ENCODE peak calls at places on chromosomes 3 and 15, in ten cellular contexts. One of them, this sample, is unnamed.

GRCh38 chr15:67048281-67049279 is 16.8 kb upstream of the SMAD3 start:
- DNase-seq in stimulated activated naive CD4-positive, alpha-beta T cell treated with Interleukin-2 at 50 U/mL for 16 hours: no peak
- DNase-seq in choroid plexus epithelial cell: peak; percentile 92
- DNase-seq in fibroblast of gingiva: peak; percentile 90
- DNase-seq in T follicular helper cell: no peak
- DNase-seq in stomach: peak; percentile 92
- DNase-seq in activated CD8-positive, alpha-beta memory T cell treated with anti-CD3 and anti-CD28 coated beads, Interleukin-2, amount 50 U/mL, for 48 hours: no peak
- DNase-seq in GF-D8: no peak
- DNase-seq in foreskin fibroblast: peak; percentile 94
- DNase-seq in fibroblast of villous mesenchyme: peak; percentile 95
- DNase-seq in this sample: no peak

GRCh38 chr3:19272296-19272695 is 124.0 kb downstream of the KCNH8 start:
- DNase-seq in fibroblast of villous mesenchyme: no peak
- DNase-seq in GF-D8: no peak
- DNase-seq in stimulated activated naive CD4-positive, alpha-beta T cell treated with Interleukin-2 at 50 U/mL for 16 hours: no peak
- DNase-seq in fibroblast of gingiva: no peak
- DNase-seq in stomach: no peak
- DNase-seq in T follicular helper cell: no peak
- DNase-seq in foreskin fibroblast: no peak
- DNase-seq in choroid plexus epithelial cell: no peak
- DNase-seq in activated CD8-positive, alpha-beta memory T cell treated with anti-CD3 and anti-CD28 coated beads, Interleukin-2, amount 50 U/mL, for 48 hours: no peak
- DNase-seq in this sample: no peak

GRCh38 chr3:29335438-29335837 is 54.6 kb downstream of the RBMS3 start:
- DNase-seq in activated CD8-positive, alpha-beta memory T cell treated with anti-CD3 and anti-CD28 coated beads, Interleukin-2, amount 50 U/mL, for 48 hours: no peak
- DNase-seq in choroid plexus epithelial cell: peak; percentile 99
- DNase-seq in fibroblast of gingiva: peak; percentile 98
- DNase-seq in GF-D8: no peak
- DNase-seq in foreskin fibroblast: peak; percentile 96
- DNase-seq in stimulated activated naive CD4-positive, alpha-beta T cell treated with Interleukin-2 at 50 U/mL for 16 hours: no peak
- DNase-seq in T follicular helper cell: no peak
- DNase-seq in fibroblast of villous mesenchyme: peak; percentile 98
- DNase-seq in stomach: peak; percentile 72
- DNase-seq in this sample: peak; percentile 46

GRCh38 chr15:80159811-80160569 is 7.2 kb downstream of the FAH start:
- DNase-seq in T follicular helper cell: no peak
- DNase-seq in activated CD8-positive, alpha-beta memory T cell treated with anti-CD3 and anti-CD28 coated beads, Interleukin-2, amount 50 U/mL, for 48 hours: no peak
- DNase-seq in choroid plexus epithelial cell: no peak
- DNase-seq in stomach: no peak
- DNase-seq in GF-D8: no peak
- DNase-seq in stimulated activated naive CD4-positive, alpha-beta T cell treated with Interleukin-2 at 50 U/mL for 16 hours: no peak
- DNase-seq in foreskin fibroblast: no peak
- DNase-seq in fibroblast of villous mesenchyme: peak; percentile 37
- DNase-seq in fibroblast of gingiva: no peak
- DNase-seq in this sample: no peak

GRCh38 chr15:99406120-99406519 is 154.8 kb downstream of the LRRC28 start:
- DNase-seq in T follicular helper cell: no peak
- DNase-seq in stomach: no peak
- DNase-seq in stimulated activated naive CD4-positive, alpha-beta T cell treated with Interleukin-2 at 50 U/mL for 16 hours: no peak
- DNase-seq in fibroblast of villous mesenchyme: no peak
- DNase-seq in GF-D8: no peak
- DNase-seq in choroid plexus epithelial cell: no peak
- DNase-seq in fibroblast of gingiva: no peak
- DNase-seq in foreskin fibroblast: no peak
- DNase-seq in activated CD8-positive, alpha-beta memory T cell treated with anti-CD3 and anti-CD28 coated beads, Interleukin-2, amount 50 U/mL, for 48 hours: no peak
- DNase-seq in this sample: no peak

GRCh38 chr3:66021731-66022131 is 17.0 kb downstream of the MAGI1 start:
- DNase-seq in fibroblast of gingiva: no peak
- DNase-seq in foreskin fibroblast: no peak
- DNase-seq in fibroblast of villous mesenchyme: no peak
- DNase-seq in stomach: no peak
- DNase-seq in activated CD8-positive, alpha-beta memory T cell treated with anti-CD3 and anti-CD28 coated beads, Interleukin-2, amount 50 U/mL, for 48 hours: no peak
- DNase-seq in stimulated activated naive CD4-positive, alpha-beta T cell treated with Interleukin-2 at 50 U/mL for 16 hours: no peak
- DNase-seq in choroid plexus epithelial cell: no peak
- DNase-seq in T follicular helper cell: no peak
- DNase-seq in GF-D8: no peak
- DNase-seq in this sample: no peak

GRCh38 chr3:24522155-24522579 is 27.5 kb upstream of the THRB start:
- DNase-seq in T follicular helper cell: no peak
- DNase-seq in stomach: no peak
- DNase-seq in activated CD8-positive, alpha-beta memory T cell treated with anti-CD3 and anti-CD28 coated beads, Interleukin-2, amount 50 U/mL, for 48 hours: no peak
- DNase-seq in choroid plexus epithelial cell: no peak
- DNase-seq in fibroblast of villous mesenchyme: no peak
- DNase-seq in stimulated activated naive CD4-positive, alpha-beta T cell treated with Interleukin-2 at 50 U/mL for 16 hours: no peak
- DNase-seq in foreskin fibroblast: no peak
- DNase-seq in fibroblast of gingiva: no peak
- DNase-seq in GF-D8: no peak
- DNase-seq in this sample: peak; percentile 60

GRCh38 chr15:40439461-40440299 is 1.1 kb upstream of the BAHD1 start:
- DNase-seq in activated CD8-positive, alpha-beta memory T cell treated with anti-CD3 and anti-CD28 coated beads, Interleukin-2, amount 50 U/mL, for 48 hours: peak; percentile 68
- DNase-seq in stimulated activated naive CD4-positive, alpha-beta T cell treated with Interleukin-2 at 50 U/mL for 16 hours: peak; percentile 21
- DNase-seq in stomach: peak; percentile 47
- DNase-seq in foreskin fibroblast: peak; percentile 38
- DNase-seq in GF-D8: no peak
- DNase-seq in choroid plexus epithelial cell: peak; percentile 34
- DNase-seq in fibroblast of gingiva: peak; percentile 15
- DNase-seq in T follicular helper cell: no peak
- DNase-seq in fibroblast of villous mesenchyme: no peak
- DNase-seq in this sample: peak; percentile 72

GRCh38 chr15:25068696-25069095 is 113.9 kb downstream of the SNRPN start:
- DNase-seq in activated CD8-positive, alpha-beta memory T cell treated with anti-CD3 and anti-CD28 coated beads, Interleukin-2, amount 50 U/mL, for 48 hours: no peak
- DNase-seq in fibroblast of villous mesenchyme: no peak
- DNase-seq in choroid plexus epithelial cell: no peak
- DNase-seq in fibroblast of gingiva: no peak
- DNase-seq in stomach: no peak
- DNase-seq in stimulated activated naive CD4-positive, alpha-beta T cell treated with Interleukin-2 at 50 U/mL for 16 hours: no peak
- DNase-seq in foreskin fibroblast: no peak
- DNase-seq in T follicular helper cell: no peak
- DNase-seq in GF-D8: no peak
- DNase-seq in this sample: no peak

GRCh38 chr3:48411606-48412374 is 18.1 kb downstream of the PLXNB1 start:
- DNase-seq in fibroblast of gingiva: no peak
- DNase-seq in stomach: no peak
- DNase-seq in fibroblast of villous mesenchyme: no peak
- DNase-seq in T follicular helper cell: no peak
- DNase-seq in choroid plexus epithelial cell: no peak
- DNase-seq in activated CD8-positive, alpha-beta memory T cell treated with anti-CD3 and anti-CD28 coated beads, Interleukin-2, amount 50 U/mL, for 48 hours: no peak
- DNase-seq in foreskin fibroblast: no peak
- DNase-seq in stimulated activated naive CD4-positive, alpha-beta T cell treated with Interleukin-2 at 50 U/mL for 16 hours: no peak
- DNase-seq in GF-D8: no peak
- DNase-seq in this sample: no peak

GRCh38 chr3:10192953-10193691 is 28.4 kb downstream of the IRAK2 start:
- DNase-seq in fibroblast of villous mesenchyme: peak; percentile 68
- DNase-seq in activated CD8-positive, alpha-beta memory T cell treated with anti-CD3 and anti-CD28 coated beads, Interleukin-2, amount 50 U/mL, for 48 hours: peak; percentile 75
- DNase-seq in GF-D8: no peak
- DNase-seq in stomach: peak; percentile 42
- DNase-seq in fibroblast of gingiva: peak; percentile 95
- DNase-seq in stimulated activated naive CD4-positive, alpha-beta T cell treated with Interleukin-2 at 50 U/mL for 16 hours: peak; percentile 57
- DNase-seq in foreskin fibroblast: peak; percentile 83
- DNase-seq in T follicular helper cell: no peak
- DNase-seq in choroid plexus epithelial cell: peak; percentile 92
- DNase-seq in this sample: no peak

GRCh38 chr3:187210555-187211327 is 13.5 kb downstream of the RTP1 start:
- DNase-seq in activated CD8-positive, alpha-beta memory T cell treated with anti-CD3 and anti-CD28 coated beads, Interleukin-2, amount 50 U/mL, for 48 hours: no peak
- DNase-seq in choroid plexus epithelial cell: peak; percentile 29
- DNase-seq in foreskin fibroblast: no peak
- DNase-seq in GF-D8: no peak
- DNase-seq in fibroblast of gingiva: peak; percentile 87
- DNase-seq in stomach: no peak
- DNase-seq in fibroblast of villous mesenchyme: no peak
- DNase-seq in T follicular helper cell: no peak
- DNase-seq in stimulated activated naive CD4-positive, alpha-beta T cell treated with Interleukin-2 at 50 U/mL for 16 hours: no peak
- DNase-seq in this sample: no peak

GRCh38 chr3:105662326-105662725 is 206.5 kb downstream of the CBLB start:
- DNase-seq in activated CD8-positive, alpha-beta memory T cell treated with anti-CD3 and anti-CD28 coated beads, Interleukin-2, amount 50 U/mL, for 48 hours: no peak
- DNase-seq in stomach: no peak
- DNase-seq in fibroblast of villous mesenchyme: no peak
- DNase-seq in GF-D8: no peak
- DNase-seq in foreskin fibroblast: no peak
- DNase-seq in fibroblast of gingiva: no peak
- DNase-seq in choroid plexus epithelial cell: peak; percentile 23
- DNase-seq in stimulated activated naive CD4-positive, alpha-beta T cell treated with Interleukin-2 at 50 U/mL for 16 hours: no peak
- DNase-seq in T follicular helper cell: no peak
- DNase-seq in this sample: no peak

GRCh38 chr3:133447751-133448477 is 48.1 kb downstream of the BFSP2 start:
- DNase-seq in fibroblast of gingiva: no peak
- DNase-seq in fibroblast of villous mesenchyme: no peak
- DNase-seq in activated CD8-positive, alpha-beta memory T cell treated with anti-CD3 and anti-CD28 coated beads, Interleukin-2, amount 50 U/mL, for 48 hours: no peak
- DNase-seq in foreskin fibroblast: no peak
- DNase-seq in choroid plexus epithelial cell: no peak
- DNase-seq in stomach: no peak
- DNase-seq in T follicular helper cell: no peak
- DNase-seq in stimulated activated naive CD4-positive, alpha-beta T cell treated with Interleukin-2 at 50 U/mL for 16 hours: no peak
- DNase-seq in GF-D8: no peak
- DNase-seq in this sample: no peak

GRCh38 chr3:18740631-18741583 is 315.8 kb upstream of the SATB1 start:
- DNase-seq in stomach: no peak
- DNase-seq in fibroblast of villous mesenchyme: no peak
- DNase-seq in foreskin fibroblast: no peak
- DNase-seq in stimulated activated naive CD4-positive, alpha-beta T cell treated with Interleukin-2 at 50 U/mL for 16 hours: peak; percentile 60
- DNase-seq in choroid plexus epithelial cell: no peak
- DNase-seq in activated CD8-positive, alpha-beta memory T cell treated with anti-CD3 and anti-CD28 coated beads, Interleukin-2, amount 50 U/mL, for 48 hours: no peak
- DNase-seq in fibroblast of gingiva: no peak
- DNase-seq in GF-D8: no peak
- DNase-seq in T follicular helper cell: peak; percentile 51
- DNase-seq in this sample: no peak

GRCh38 chr3:101333883-101334282 is 13.5 kb upstream of the IMPG2 start:
- DNase-seq in stomach: no peak
- DNase-seq in GF-D8: no peak
- DNase-seq in activated CD8-positive, alpha-beta memory T cell treated with anti-CD3 and anti-CD28 coated beads, Interleukin-2, amount 50 U/mL, for 48 hours: no peak
- DNase-seq in T follicular helper cell: no peak
- DNase-seq in fibroblast of gingiva: no peak
- DNase-seq in choroid plexus epithelial cell: no peak
- DNase-seq in foreskin fibroblast: no peak
- DNase-seq in fibroblast of villous mesenchyme: no peak
- DNase-seq in stimulated activated naive CD4-positive, alpha-beta T cell treated with Interleukin-2 at 50 U/mL for 16 hours: no peak
- DNase-seq in this sample: no peak

GRCh38 chr15:79682851-79683288 is 213.9 kb downstream of the MTHFS start:
- DNase-seq in T follicular helper cell: no peak
- DNase-seq in activated CD8-positive, alpha-beta memory T cell treated with anti-CD3 and anti-CD28 coated beads, Interleukin-2, amount 50 U/mL, for 48 hours: no peak
- DNase-seq in stomach: no peak
- DNase-seq in fibroblast of gingiva: peak; percentile 55
- DNase-seq in GF-D8: no peak
- DNase-seq in choroid plexus epithelial cell: peak; percentile 63
- DNase-seq in foreskin fibroblast: peak; percentile 37
- DNase-seq in fibroblast of villous mesenchyme: peak; percentile 6
- DNase-seq in stimulated activated naive CD4-positive, alpha-beta T cell treated with Interleukin-2 at 50 U/mL for 16 hours: no peak
- DNase-seq in this sample: no peak

GRCh38 chr3:147618636-147619035 is 209.5 kb downstream of the ZIC1 start:
- DNase-seq in T follicular helper cell: no peak
- DNase-seq in fibroblast of villous mesenchyme: no peak
- DNase-seq in fibroblast of gingiva: no peak
- DNase-seq in choroid plexus epithelial cell: no peak
- DNase-seq in stimulated activated naive CD4-positive, alpha-beta T cell treated with Interleukin-2 at 50 U/mL for 16 hours: no peak
- DNase-seq in activated CD8-positive, alpha-beta memory T cell treated with anti-CD3 and anti-CD28 coated beads, Interleukin-2, amount 50 U/mL, for 48 hours: no peak
- DNase-seq in GF-D8: no peak
- DNase-seq in foreskin fibroblast: no peak
- DNase-seq in stomach: no peak
- DNase-seq in this sample: no peak

GRCh38 chr3:189625566-189625965 is 5.6 kb upstream of the TP63 start:
- DNase-seq in stimulated activated naive CD4-positive, alpha-beta T cell treated with Interleukin-2 at 50 U/mL for 16 hours: no peak
- DNase-seq in choroid plexus epithelial cell: no peak
- DNase-seq in T follicular helper cell: no peak
- DNase-seq in fibroblast of villous mesenchyme: no peak
- DNase-seq in foreskin fibroblast: no peak
- DNase-seq in fibroblast of gingiva: no peak
- DNase-seq in GF-D8: no peak
- DNase-seq in activated CD8-positive, alpha-beta memory T cell treated with anti-CD3 and anti-CD28 coated beads, Interleukin-2, amount 50 U/mL, for 48 hours: no peak
- DNase-seq in stomach: no peak
- DNase-seq in this sample: no peak

GRCh38 chr15:60255390-60255789 is 142.4 kb downstream of the ANXA2 start:
- DNase-seq in fibroblast of gingiva: no peak
- DNase-seq in foreskin fibroblast: peak; percentile 6
- DNase-seq in GF-D8: no peak
- DNase-seq in T follicular helper cell: no peak
- DNase-seq in fibroblast of villous mesenchyme: no peak
- DNase-seq in stimulated activated naive CD4-positive, alpha-beta T cell treated with Interleukin-2 at 50 U/mL for 16 hours: peak; percentile 1
- DNase-seq in choroid plexus epithelial cell: peak; percentile 18
- DNase-seq in stomach: no peak
- DNase-seq in activated CD8-positive, alpha-beta memory T cell treated with anti-CD3 and anti-CD28 coated beads, Interleukin-2, amount 50 U/mL, for 48 hours: no peak
- DNase-seq in this sample: no peak

GRCh38 chr3:180036678-180037455 is at the start of gene PEX5L:
- DNase-seq in stimulated activated naive CD4-positive, alpha-beta T cell treated with Interleukin-2 at 50 U/mL for 16 hours: no peak
- DNase-seq in fibroblast of gingiva: peak; percentile 24
- DNase-seq in foreskin fibroblast: no peak
- DNase-seq in T follicular helper cell: no peak
- DNase-seq in choroid plexus epithelial cell: peak; percentile 42
- DNase-seq in activated CD8-positive, alpha-beta memory T cell treated with anti-CD3 and anti-CD28 coated beads, Interleukin-2, amount 50 U/mL, for 48 hours: peak; percentile 75
- DNase-seq in stomach: peak; percentile 44
- DNase-seq in GF-D8: no peak
- DNase-seq in fibroblast of villous mesenchyme: peak; percentile 23
- DNase-seq in this sample: peak; percentile 89

GRCh38 chr3:194255252-194256039 is 95.7 kb downstream of the CPN2 start:
- DNase-seq in fibroblast of gingiva: no peak
- DNase-seq in T follicular helper cell: no peak
- DNase-seq in stimulated activated naive CD4-positive, alpha-beta T cell treated with Interleukin-2 at 50 U/mL for 16 hours: peak; percentile 19
- DNase-seq in activated CD8-positive, alpha-beta memory T cell treated with anti-CD3 and anti-CD28 coated beads, Interleukin-2, amount 50 U/mL, for 48 hours: peak; percentile 72
- DNase-seq in GF-D8: peak; percentile 100
- DNase-seq in choroid plexus epithelial cell: peak; percentile 27
- DNase-seq in foreskin fibroblast: no peak
- DNase-seq in fibroblast of villous mesenchyme: peak; percentile 91
- DNase-seq in stomach: peak; percentile 48
- DNase-seq in this sample: peak; percentile 47

GRCh38 chr3:189307963-189308362 is 136.2 kb downstream of the TPRG1 start:
- DNase-seq in stomach: no peak
- DNase-seq in choroid plexus epithelial cell: no peak
- DNase-seq in activated CD8-positive, alpha-beta memory T cell treated with anti-CD3 and anti-CD28 coated beads, Interleukin-2, amount 50 U/mL, for 48 hours: no peak
- DNase-seq in GF-D8: no peak
- DNase-seq in foreskin fibroblast: no peak
- DNase-seq in fibroblast of villous mesenchyme: no peak
- DNase-seq in T follicular helper cell: no peak
- DNase-seq in fibroblast of gingiva: no peak
- DNase-seq in stimulated activated naive CD4-positive, alpha-beta T cell treated with Interleukin-2 at 50 U/mL for 16 hours: no peak
- DNase-seq in this sample: no peak

GRCh38 chr3:5181479-5182141 is 5.9 kb upstream of the EDEM1 start:
- DNase-seq in fibroblast of villous mesenchyme: no peak
- DNase-seq in foreskin fibroblast: no peak
- DNase-seq in choroid plexus epithelial cell: no peak
- DNase-seq in GF-D8: peak; percentile 74
- DNase-seq in T follicular helper cell: no peak
- DNase-seq in stomach: no peak
- DNase-seq in stimulated activated naive CD4-positive, alpha-beta T cell treated with Interleukin-2 at 50 U/mL for 16 hours: no peak
- DNase-seq in fibroblast of gingiva: no peak
- DNase-seq in activated CD8-positive, alpha-beta memory T cell treated with anti-CD3 and anti-CD28 coated beads, Interleukin-2, amount 50 U/mL, for 48 hours: no peak
- DNase-seq in this sample: no peak